ENCODE peak calls at places on chromosomes 2 and 18, in four cellular contexts. O is OCI-LY7; I is NCI-H1092 treated with DMSO at 0.1 percent for 48 hours; L is activated CD4-positive, CD25-positive, alpha-beta regulatory T cell treated with anti-CD3 and anti-CD28 coated beads, Interleukin-2, amount 50 U/mL, for 16 hours. E is an unnamed sample.

GRCh38 chr18:23369231-23369630 is 83.9 kb upstream of the RIOK3 start:
- DNase-seq in L (no peak), I (no peak), O (no peak), E (no peak)

GRCh38 chr2:230668184-230668938 is 44.3 kb upstream of the CAB39 start:
- DNase-seq in L (no peak), O (peak), I (no peak), E (peak)

GRCh38 chr2:204749319-204749718 is 204.0 kb downstream of the PARD3B start:
- DNase-seq in O (no peak), I (no peak), L (no peak), E (peak)

GRCh38 chr2:136389809-136390208 is 271.9 kb upstream of the CXCR4 start:
- DNase-seq in L (no peak), I (no peak), O (peak), E (no peak)

GRCh38 chr2:19476347-19476746 is 117.9 kb upstream of the OSR1 start:
- DNase-seq in I (peak), L (no peak), O (no peak), E (no peak)

GRCh38 chr2:219676586-219676985 is 49.2 kb downstream of the SLC4A3 start:
- DNase-seq in L (no peak), I (no peak), O (no peak), E (peak)

GRCh38 chr2:241047253-241048010 is 49.0 kb downstream of the SNED1 start:
- DNase-seq in L (no peak), I (no peak), O (no peak), E (no peak)

GRCh38 chr2:96933528-96933927 is 52.9 kb downstream of the FAM178B start:
- DNase-seq in I (peak), L (no peak), O (no peak), E (no peak)

GRCh38 chr18:49243391-49243790 is 217.1 kb downstream of the DYM start:
- DNase-seq in O (no peak), I (no peak), L (no peak), E (no peak)

GRCh38 chr2:63765117-63765516 is 76.6 kb upstream of the UGP2 start:
- DNase-seq in L (no peak), I (no peak), O (no peak), E (no peak)

GRCh38 chr2:66446178-66446860 is 11.4 kb downstream of the MEIS1 start:
- DNase-seq in L (no peak), O (no peak), I (no peak), E (peak)

GRCh38 chr18:6876646-6877045 is 147.1 kb downstream of the ARHGAP28 start:
- DNase-seq in O (no peak), I (no peak), L (no peak), E (peak)

GRCh38 chr2:183179156-183179555 is 54.9 kb downstream of the NUP35 start:
- DNase-seq in L (no peak), O (no peak), I (no peak), E (peak)

GRCh38 chr18:67766930-67767329 is 250.4 kb upstream of the DSEL start:
- DNase-seq in L (no peak), I (no peak), O (no peak), E (peak)

GRCh38 chr2:235508371-235509160 is 14.7 kb downstream of the AGAP1 start:
- DNase-seq in O (no peak), I (no peak), L (no peak), E (no peak)

GRCh38 chr18:46810481-46811000 is 53.7 kb upstream of the ST8SIA5 start:
- DNase-seq in O (no peak), L (no peak), I (peak), E (no peak)

GRCh38 chr18:2881088-2881487 is 34.3 kb downstream of the EMILIN2 start:
- DNase-seq in O (no peak), L (no peak), I (no peak), E (no peak)

GRCh38 chr18:46250084-46250811 is 146.1 kb downstream of the HAUS1 start:
- DNase-seq in L (peak), O (peak), I (no peak), E (peak)